ENCODE peak calls at places on chromosomes 5 and 9, in six cellular contexts. One of them, this sample, is unnamed.

GRCh38 chr5:180618830-180619562 is 27.7 kb upstream of the SCGB3A1 start:
- DNase-seq in HAP-1: no peak
- DNase-seq in effector memory CD4-positive, alpha-beta T cell: no peak
- DNase-seq in IMR-90: peak
- DNase-seq in right atrium auricular region: no peak
- DNase-seq in SJCRH30: no peak
- DNase-seq in this sample: no peak

GRCh38 chr5:80220268-80220897 is 35.5 kb downstream of the SERINC5 start:
- DNase-seq in HAP-1: no peak
- DNase-seq in effector memory CD4-positive, alpha-beta T cell: no peak
- DNase-seq in IMR-90: no peak
- DNase-seq in right atrium auricular region: no peak
- DNase-seq in SJCRH30: peak
- DNase-seq in this sample: no peak

GRCh38 chr5:12335938-12336337 is 431.7 kb upstream of the CTNND2 start:
- DNase-seq in HAP-1: no peak
- DNase-seq in effector memory CD4-positive, alpha-beta T cell: no peak
- DNase-seq in IMR-90: no peak
- DNase-seq in right atrium auricular region: no peak
- DNase-seq in SJCRH30: no peak
- DNase-seq in this sample: no peak

GRCh38 chr5:82641362-82641988 is 363.3 kb upstream of the RPS23 start:
- DNase-seq in HAP-1: peak
- DNase-seq in effector memory CD4-positive, alpha-beta T cell: no peak
- DNase-seq in IMR-90: peak
- DNase-seq in right atrium auricular region: peak
- DNase-seq in SJCRH30: peak
- DNase-seq in this sample: peak

GRCh38 chr5:63878788-63879187 is 83.5 kb downstream of the HTR1A start:
- DNase-seq in HAP-1: no peak
- DNase-seq in effector memory CD4-positive, alpha-beta T cell: no peak
- DNase-seq in IMR-90: no peak
- DNase-seq in right atrium auricular region: no peak
- DNase-seq in SJCRH30: no peak
- DNase-seq in this sample: no peak

GRCh38 chr5:8458038-8458383 is 589.1 kb downstream of the MTRR start:
- DNase-seq in HAP-1: no peak
- DNase-seq in effector memory CD4-positive, alpha-beta T cell: no peak
- DNase-seq in IMR-90: peak
- DNase-seq in right atrium auricular region: no peak
- DNase-seq in SJCRH30: peak
- DNase-seq in this sample: no peak

GRCh38 chr5:172303090-172303995 is 19.8 kb upstream of the UBTD2 start:
- DNase-seq in HAP-1: peak
- DNase-seq in effector memory CD4-positive, alpha-beta T cell: no peak
- DNase-seq in IMR-90: no peak
- DNase-seq in right atrium auricular region: no peak
- DNase-seq in SJCRH30: peak
- DNase-seq in this sample: no peak

GRCh38 chr5:180070726-180071417 is 687 bp downstream of the RNF130 start:
- DNase-seq in HAP-1: peak
- DNase-seq in effector memory CD4-positive, alpha-beta T cell: no peak
- DNase-seq in IMR-90: peak
- DNase-seq in right atrium auricular region: no peak
- DNase-seq in SJCRH30: peak
- DNase-seq in this sample: no peak

GRCh38 chr5:115349001-115349817 is 52.8 kb upstream of the CCDC112 start:
- DNase-seq in HAP-1: no peak
- DNase-seq in effector memory CD4-positive, alpha-beta T cell: no peak
- DNase-seq in IMR-90: peak
- DNase-seq in right atrium auricular region: no peak
- DNase-seq in SJCRH30: peak
- DNase-seq in this sample: no peak

GRCh38 chr5:61866930-61867329 is 439.1 kb upstream of the KIF2A start:
- DNase-seq in HAP-1: no peak
- DNase-seq in effector memory CD4-positive, alpha-beta T cell: no peak
- DNase-seq in IMR-90: peak
- DNase-seq in right atrium auricular region: no peak
- DNase-seq in SJCRH30: peak
- DNase-seq in this sample: no peak

GRCh38 chr5:62731011-62731410 is 152.4 kb downstream of the LRRC70 start:
- DNase-seq in HAP-1: no peak
- DNase-seq in effector memory CD4-positive, alpha-beta T cell: no peak
- DNase-seq in IMR-90: no peak
- DNase-seq in right atrium auricular region: no peak
- DNase-seq in SJCRH30: no peak
- DNase-seq in this sample: no peak

GRCh38 chr5:6328173-6328572 is 50.2 kb downstream of the MED10 start:
- DNase-seq in HAP-1: peak
- DNase-seq in effector memory CD4-positive, alpha-beta T cell: no peak
- DNase-seq in IMR-90: peak
- DNase-seq in right atrium auricular region: no peak
- DNase-seq in SJCRH30: peak
- DNase-seq in this sample: no peak

GRCh38 chr5:90446961-90447360 is 27.6 kb downstream of the MBLAC2 start:
- DNase-seq in HAP-1: no peak
- DNase-seq in effector memory CD4-positive, alpha-beta T cell: no peak
- DNase-seq in IMR-90: peak
- DNase-seq in right atrium auricular region: no peak
- DNase-seq in SJCRH30: no peak
- DNase-seq in this sample: no peak

GRCh38 chr5:133455681-133456080 is 156.7 kb downstream of the FSTL4 start:
- DNase-seq in HAP-1: no peak
- DNase-seq in effector memory CD4-positive, alpha-beta T cell: no peak
- DNase-seq in IMR-90: no peak
- DNase-seq in right atrium auricular region: no peak
- DNase-seq in SJCRH30: no peak
- DNase-seq in this sample: no peak

GRCh38 chr5:172561151-172561550 is 79.9 kb upstream of the NEURL1B start:
- DNase-seq in HAP-1: no peak
- DNase-seq in effector memory CD4-positive, alpha-beta T cell: no peak
- DNase-seq in IMR-90: peak
- DNase-seq in right atrium auricular region: no peak
- DNase-seq in SJCRH30: no peak
- DNase-seq in this sample: no peak

GRCh38 chr9:94922098-94922607 is 195.7 kb downstream of the AOPEP start:
- DNase-seq in HAP-1: no peak
- DNase-seq in effector memory CD4-positive, alpha-beta T cell: no peak
- DNase-seq in IMR-90: peak
- DNase-seq in right atrium auricular region: peak
- DNase-seq in SJCRH30: peak
- DNase-seq in this sample: no peak

GRCh38 chr5:82004511-82004910 is 32.7 kb downstream of the ATG10 start:
- DNase-seq in HAP-1: no peak
- DNase-seq in effector memory CD4-positive, alpha-beta T cell: no peak
- DNase-seq in IMR-90: peak
- DNase-seq in right atrium auricular region: no peak
- DNase-seq in SJCRH30: no peak
- DNase-seq in this sample: no peak

GRCh38 chr9:131590907-131591844 is 45.9 kb downstream of the PRRT1B start:
- DNase-seq in HAP-1: peak
- DNase-seq in effector memory CD4-positive, alpha-beta T cell: peak
- DNase-seq in IMR-90: peak
- DNase-seq in right atrium auricular region: peak
- DNase-seq in SJCRH30: peak
- DNase-seq in this sample: peak

GRCh38 chr9:38035873-38036272 is 33.2 kb downstream of the SHB start:
- DNase-seq in HAP-1: no peak
- DNase-seq in effector memory CD4-positive, alpha-beta T cell: no peak
- DNase-seq in IMR-90: peak
- DNase-seq in right atrium auricular region: no peak
- DNase-seq in SJCRH30: peak
- DNase-seq in this sample: no peak

GRCh38 chr9:21875893-21876292 is 73.5 kb downstream of the MTAP start:
- DNase-seq in HAP-1: no peak
- DNase-seq in effector memory CD4-positive, alpha-beta T cell: no peak
- DNase-seq in IMR-90: no peak
- DNase-seq in right atrium auricular region: no peak
- DNase-seq in SJCRH30: no peak
- DNase-seq in this sample: no peak

GRCh38 chr5:83337453-83338035 is 134.0 kb upstream of the VCAN start:
- DNase-seq in HAP-1: no peak
- DNase-seq in effector memory CD4-positive, alpha-beta T cell: no peak
- DNase-seq in IMR-90: peak
- DNase-seq in right atrium auricular region: no peak
- DNase-seq in SJCRH30: no peak
- DNase-seq in this sample: no peak

GRCh38 chr5:125756456-125756855 is 666.8 kb upstream of the GRAMD2B start:
- DNase-seq in HAP-1: no peak
- DNase-seq in effector memory CD4-positive, alpha-beta T cell: no peak
- DNase-seq in IMR-90: peak
- DNase-seq in right atrium auricular region: no peak
- DNase-seq in SJCRH30: no peak
- DNase-seq in this sample: no peak

DNA sequence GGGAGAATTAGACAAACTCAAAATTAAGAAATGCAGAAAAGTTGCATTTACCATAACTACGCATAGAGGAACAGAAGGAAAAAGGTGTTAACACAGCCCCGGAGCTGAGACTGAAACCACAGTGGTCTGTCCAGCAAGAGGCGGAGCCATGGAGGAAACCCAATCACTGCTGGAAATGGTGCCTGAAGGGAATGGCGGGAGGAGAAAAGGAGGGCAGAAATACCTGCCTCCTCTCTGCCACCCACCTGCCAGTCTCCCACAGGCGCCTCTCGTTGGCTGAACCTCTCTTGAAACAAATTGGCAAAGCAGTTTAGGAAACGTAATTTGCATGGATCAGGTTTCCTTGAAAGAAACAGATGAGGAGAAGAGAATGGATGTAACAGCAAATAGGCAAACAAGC is 9.7 kb upstream of the PRKACG start:
- DNase-seq in HAP-1: no peak
- DNase-seq in effector memory CD4-positive, alpha-beta T cell: no peak
- DNase-seq in IMR-90: no peak
- DNase-seq in right atrium auricular region: no peak
- DNase-seq in SJCRH30: no peak
- DNase-seq in this sample: peak
- H3K4me3 ChIP-seq in HAP-1: no peak
- H3K4me3 ChIP-seq in effector memory CD4-positive, alpha-beta T cell: no peak
- H3K4me3 ChIP-seq in IMR-90: no peak
- H3K4me3 ChIP-seq in right atrium auricular region: no peak
- H3K4me3 ChIP-seq in SJCRH30: no peak
- H3K4me3 ChIP-seq in this sample: no peak

GRCh38 chr5:57302164-57302563 is 128.3 kb downstream of the GPBP1 start:
- DNase-seq in HAP-1: no peak
- DNase-seq in effector memory CD4-positive, alpha-beta T cell: peak
- DNase-seq in IMR-90: peak
- DNase-seq in right atrium auricular region: no peak
- DNase-seq in SJCRH30: peak
- DNase-seq in this sample: no peak

GRCh38 chr5:57299945-57300344 is 126.1 kb downstream of the GPBP1 start:
- DNase-seq in HAP-1: no peak
- DNase-seq in effector memory CD4-positive, alpha-beta T cell: no peak
- DNase-seq in IMR-90: no peak
- DNase-seq in right atrium auricular region: no peak
- DNase-seq in SJCRH30: no peak
- DNase-seq in this sample: no peak

GRCh38 chr5:57298295-57298984 is 124.6 kb downstream of the GPBP1 start:
- DNase-seq in HAP-1: peak
- DNase-seq in effector memory CD4-positive, alpha-beta T cell: peak
- DNase-seq in IMR-90: peak
- DNase-seq in right atrium auricular region: peak
- DNase-seq in SJCRH30: peak
- DNase-seq in this sample: peak

GRCh38 chr5:57302643-57303042 is 128.8 kb downstream of the GPBP1 start:
- DNase-seq in HAP-1: no peak
- DNase-seq in effector memory CD4-positive, alpha-beta T cell: no peak
- DNase-seq in IMR-90: peak
- DNase-seq in right atrium auricular region: no peak
- DNase-seq in SJCRH30: no peak
- DNase-seq in this sample: no peak

DNA sequence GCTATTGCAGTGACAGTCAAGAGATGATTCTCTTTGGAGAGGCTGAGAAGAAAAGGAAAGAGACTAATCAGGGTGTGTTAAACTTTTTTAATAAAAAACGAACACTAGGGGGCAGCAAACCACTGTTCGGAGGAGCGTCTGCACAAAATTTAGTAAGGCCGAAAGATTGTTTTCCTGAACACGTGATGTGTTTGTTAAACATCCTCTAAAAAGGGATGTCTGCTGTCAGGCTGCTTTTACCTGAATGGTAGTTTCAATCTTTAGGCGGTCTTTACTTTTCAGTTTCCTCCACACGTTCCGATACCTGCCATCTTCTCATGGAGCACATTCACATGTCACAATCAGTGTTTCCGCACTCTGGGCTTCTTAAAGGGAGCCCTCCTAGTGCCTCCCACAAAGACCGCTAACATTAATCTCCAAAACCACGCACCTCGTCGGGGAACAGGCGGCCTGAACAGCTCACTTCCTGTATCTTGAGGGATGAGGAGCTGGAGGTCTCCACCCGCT is 125.2 kb downstream of the GPBP1 start:
- DNase-seq in HAP-1: peak
- DNase-seq in effector memory CD4-positive, alpha-beta T cell: no peak
- DNase-seq in IMR-90: peak
- DNase-seq in right atrium auricular region: peak
- DNase-seq in SJCRH30: peak
- DNase-seq in this sample: no peak
- H3K4me3 ChIP-seq in HAP-1: no peak
- H3K4me3 ChIP-seq in effector memory CD4-positive, alpha-beta T cell: peak
- H3K4me3 ChIP-seq in IMR-90: no peak
- H3K4me3 ChIP-seq in right atrium auricular region: peak
- H3K4me3 ChIP-seq in SJCRH30: peak
- H3K4me3 ChIP-seq in this sample: no peak

DNA sequence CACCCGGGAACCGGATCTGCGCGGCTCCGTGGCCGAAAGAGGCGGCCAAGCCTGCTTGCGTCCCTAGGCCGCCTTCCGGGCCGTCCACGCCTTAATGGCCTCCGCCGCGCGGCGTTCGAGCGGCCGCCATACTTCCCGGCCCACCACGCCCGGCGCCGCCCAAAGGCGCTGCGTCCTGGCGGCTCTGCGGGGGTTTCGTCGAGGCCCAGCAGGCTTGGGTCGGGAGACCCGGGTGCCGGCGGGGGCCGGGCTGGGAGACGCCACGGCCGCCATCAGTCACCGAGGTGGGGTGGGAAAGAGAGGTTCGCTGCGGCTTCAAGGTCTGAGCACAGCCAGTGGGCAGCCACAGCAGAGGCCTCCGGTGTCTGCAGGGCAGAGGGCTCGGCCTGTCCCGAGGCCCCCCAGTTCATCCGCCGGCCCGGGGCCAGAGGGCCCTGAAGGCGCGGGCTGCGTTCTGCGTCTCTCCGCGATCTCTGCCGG is 545.8 kb upstream of the CDH10 start:
- DNase-seq in HAP-1: no peak
- DNase-seq in effector memory CD4-positive, alpha-beta T cell: no peak
- DNase-seq in IMR-90: no peak
- DNase-seq in right atrium auricular region: no peak
- DNase-seq in SJCRH30: no peak
- DNase-seq in this sample: no peak
- H3K4me3 ChIP-seq in HAP-1: no peak
- H3K4me3 ChIP-seq in effector memory CD4-positive, alpha-beta T cell: no peak
- H3K4me3 ChIP-seq in IMR-90: no peak
- H3K4me3 ChIP-seq in right atrium auricular region: no peak
- H3K4me3 ChIP-seq in SJCRH30: no peak
- H3K4me3 ChIP-seq in this sample: no peak

DNA sequence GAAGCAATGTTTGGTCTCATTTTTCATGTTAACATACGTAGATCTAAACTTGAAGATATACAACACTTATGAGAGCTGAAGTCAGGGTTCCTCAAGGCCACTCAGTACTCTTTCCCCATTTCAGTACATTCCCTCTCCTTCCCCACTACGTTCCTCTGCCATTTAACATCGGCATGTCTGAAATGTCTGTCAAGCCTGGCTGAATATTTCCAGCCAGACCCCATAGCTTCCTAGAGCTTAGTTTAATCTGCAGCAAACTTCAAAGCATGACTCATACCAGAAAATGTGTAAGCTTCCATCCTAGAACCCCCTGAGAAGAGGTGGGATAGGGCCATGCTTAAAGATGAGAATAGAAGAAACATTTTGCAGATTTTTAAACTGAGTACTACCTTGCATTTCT is 6.2 kb downstream of the GZMA start:
- DNase-seq in HAP-1: no peak
- DNase-seq in effector memory CD4-positive, alpha-beta T cell: no peak
- DNase-seq in IMR-90: no peak
- DNase-seq in right atrium auricular region: no peak
- DNase-seq in SJCRH30: no peak
- DNase-seq in this sample: no peak
- H3K4me3 ChIP-seq in HAP-1: no peak
- H3K4me3 ChIP-seq in effector memory CD4-positive, alpha-beta T cell: no peak
- H3K4me3 ChIP-seq in IMR-90: no peak
- H3K4me3 ChIP-seq in right atrium auricular region: no peak
- H3K4me3 ChIP-seq in SJCRH30: no peak
- H3K4me3 ChIP-seq in this sample: no peak

This sample was measured in dorsolateral prefrontal cortex.